ENCODE peak calls at places on chromosomes 13 and 19, in six cellular contexts. I is right cardiac atrium; T is AG04450; L is body of pancreas; G is CD4-positive, alpha-beta T cell; R is psoas muscle. P is an unnamed sample.

GRCh38 chr13:75876371-75877050 is 240.4 kb downstream of the LMO7 start:
- DNase-seq in T (peak), R (peak), G (peak), I (peak), L (peak), P (peak)

GRCh38 chr19:55640577-55641375 is at the start of gene ZNF580:
- DNase-seq in T (no peak), I (peak), G (peak), L (peak), R (peak), P (peak)

GRCh38 chr13:41015920-41016319 is 3.2 kb downstream of the ELF1 start:
- DNase-seq in I (no peak), R (no peak), L (no peak), G (no peak), T (no peak), P (no peak)

GRCh38 chr19:54172764-54173699 is at the start of gene TMC4:
- DNase-seq in T (no peak), G (no peak), I (peak), L (peak), R (no peak), P (peak)

GRCh38 chr13:46321494-46322225 is 65.4 kb downstream of the RUBCNL start:
- DNase-seq in T (peak), I (peak), R (peak), L (peak), G (peak), P (peak)

GRCh38 chr19:18440421-18440877 is 2.5 kb upstream of the ISYNA1 start:
- DNase-seq in R (no peak), L (no peak), I (no peak), G (no peak), T (no peak), P (no peak)

GRCh38 chr19:45507864-45508680 is 793 bp downstream of the VASP start:
- DNase-seq in R (peak), G (no peak), I (peak), L (peak), T (no peak), P (peak)

GRCh38 chr19:24054044-24054935 is 32.7 kb upstream of the ZNF254 start:
- DNase-seq in R (no peak), I (no peak), G (no peak), T (peak), L (no peak), P (no peak)

GRCh38 chr13:36293497-36293896 is 4.1 kb downstream of the CCDC169 start:
- DNase-seq in G (no peak), L (no peak), R (no peak), T (no peak), I (no peak), P (no peak)

DNA sequence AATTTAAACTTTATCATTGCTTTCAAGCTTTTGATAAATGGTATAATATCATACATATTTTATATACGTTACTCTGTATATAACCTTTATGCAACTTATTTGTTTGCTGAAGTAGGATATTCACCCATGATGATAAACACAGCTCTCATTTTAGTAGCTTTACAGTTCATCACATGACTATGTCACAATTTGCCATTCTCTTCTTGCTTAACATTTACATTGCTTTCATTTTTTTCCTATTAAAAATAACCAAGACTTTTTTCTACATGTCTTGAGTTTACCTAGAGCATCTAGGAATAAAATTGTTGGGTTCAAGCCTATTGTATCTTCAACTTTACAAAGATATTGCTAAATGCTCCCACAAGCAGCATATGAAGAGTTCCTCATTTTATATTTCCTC is 54.0 kb downstream of the KCNRG start:
- DNase-seq in T (no peak), G (no peak), L (no peak), I (no peak), R (no peak), P (no peak)
- H3K27ac ChIP-seq in T (no peak), G (no peak), L (no peak), I (no peak), R (no peak), P (peak)

GRCh38 chr19:40723661-40724254 is 6.8 kb downstream of the ITPKC start:
- DNase-seq in I (no peak), R (no peak), G (no peak), L (no peak), T (no peak), P (no peak)
- H3K27ac ChIP-seq in I (peak), R (no peak), G (no peak), L (no peak), T (no peak), P (no peak)

DNA sequence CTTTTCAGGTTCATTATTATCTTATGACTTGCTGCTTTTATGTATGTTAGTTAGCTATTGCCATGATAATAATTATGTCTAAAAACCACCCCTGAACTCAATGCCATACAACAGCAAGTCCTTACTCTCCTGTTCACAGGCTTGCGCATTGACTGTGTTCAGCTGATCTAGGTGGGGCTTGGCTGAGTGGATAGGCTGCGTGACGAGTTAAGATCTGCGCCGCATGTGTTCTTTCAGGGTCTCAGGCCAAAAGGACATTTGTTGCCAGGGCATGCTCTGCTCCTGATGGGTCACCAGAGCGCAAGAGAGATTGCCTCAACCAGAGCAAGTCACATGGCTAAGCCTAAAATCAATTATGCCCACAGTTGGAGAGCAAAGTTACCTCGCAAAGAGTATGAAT is 859 bp downstream of the ZNF568 start:
- DNase-seq in T (no peak), G (no peak), I (peak), R (no peak), L (no peak), P (no peak)
- H3K27ac ChIP-seq in T (peak), G (no peak), I (peak), R (peak), L (no peak), P (peak)

GRCh38 chr13:44142911-44143665 is 230.5 kb upstream of the SERP2 start:
- DNase-seq in R (no peak), G (no peak), L (no peak), T (no peak), I (no peak), P (no peak)
- H3K27ac ChIP-seq in R (peak), G (no peak), L (no peak), T (no peak), I (no peak), P (no peak)

GRCh38 chr13:67070306-67070705 is 159.8 kb downstream of the PCDH9 start:
- DNase-seq in T (no peak), G (no peak), I (no peak), R (no peak), L (no peak), P (no peak)
- H3K27ac ChIP-seq in T (no peak), G (no peak), I (no peak), R (no peak), L (no peak), P (no peak)

GRCh38 chr19:2063824-2064223 is 12.8 kb upstream of the MKNK2 start:
- DNase-seq in L (no peak), T (no peak), I (no peak), R (no peak), G (no peak), P (no peak)

GRCh38 chr19:2062770-2063169 is 11.7 kb upstream of the MKNK2 start:
- DNase-seq in G (no peak), R (no peak), L (no peak), I (no peak), T (no peak), P (no peak)

GRCh38 chr19:2061936-2062729 is 11.1 kb upstream of the MKNK2 start:
- DNase-seq in L (peak), G (no peak), I (no peak), R (no peak), T (no peak), P (no peak)

GRCh38 chr19:2064395-2064787 is 13.3 kb upstream of the MKNK2 start:
- DNase-seq in G (no peak), T (no peak), I (no peak), R (peak), L (no peak), P (no peak)

DNA sequence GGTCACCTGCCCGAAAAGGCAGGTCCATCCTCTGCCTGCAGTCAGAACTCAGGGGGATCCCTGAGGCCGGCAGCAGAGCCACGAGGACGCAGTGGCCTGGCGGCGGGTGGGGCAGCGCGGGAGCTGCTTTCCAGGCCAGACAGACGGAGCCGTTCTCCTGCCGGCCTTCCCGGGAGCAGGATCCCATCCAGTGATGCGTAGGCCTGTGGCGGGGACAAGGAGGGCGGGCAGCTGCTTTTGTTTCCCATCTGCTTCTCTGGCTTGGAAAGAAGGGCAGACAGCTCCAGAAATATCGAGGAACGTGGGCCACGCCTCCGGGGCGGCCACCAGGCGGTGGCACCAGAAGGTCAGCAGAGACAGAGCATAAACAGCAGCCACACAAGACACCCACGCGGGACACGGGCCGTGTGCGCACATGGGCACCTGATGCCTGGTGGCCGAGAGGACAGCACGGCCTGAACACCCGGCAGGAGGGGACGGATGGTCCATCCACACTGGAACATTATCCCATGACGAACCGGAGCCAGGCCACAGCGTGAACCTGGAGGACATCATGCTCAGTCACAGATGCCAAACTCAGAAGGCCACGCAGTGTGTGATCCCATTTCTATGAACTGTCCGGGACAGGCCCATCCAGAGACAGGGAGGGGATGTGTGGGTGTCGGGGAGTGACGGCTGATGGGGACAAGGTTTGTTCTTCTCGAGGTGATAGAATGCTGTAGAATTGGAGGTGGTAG is 13.9 kb upstream of the MKNK2 start:
- DNase-seq in R (peak), T (no peak), L (peak), I (peak), G (no peak), P (no peak)
- H3K27ac ChIP-seq in R (peak), T (no peak), L (no peak), I (peak), G (no peak), P (no peak)

GRCh38 chr19:50190439-50190891 is 13.0 kb upstream of the MYH14 start:
- DNase-seq in L (no peak), T (no peak), G (no peak), R (no peak), I (no peak), P (no peak)
- H3K27ac ChIP-seq in L (no peak), T (no peak), G (no peak), R (no peak), I (no peak), P (no peak)

DNA sequence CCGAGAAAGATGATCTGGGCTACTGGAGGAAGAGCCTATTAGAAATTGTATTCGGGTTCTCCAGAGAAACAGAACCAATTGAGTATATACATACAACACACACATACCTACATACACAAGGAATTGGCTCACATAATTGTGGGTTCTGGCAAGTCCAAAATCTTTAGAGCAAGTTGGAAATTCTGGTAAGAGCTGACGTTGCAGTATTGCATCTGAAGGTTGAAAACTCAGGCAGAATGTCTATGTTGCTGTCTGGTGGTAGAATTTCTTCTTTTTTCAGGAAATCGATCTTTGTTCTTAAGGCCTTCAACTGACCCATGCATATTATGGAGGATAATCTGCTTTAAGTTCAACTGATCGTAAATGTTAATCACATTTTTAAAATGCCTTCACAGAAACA is 15.5 kb upstream of the OLFM4 start:
- DNase-seq in T (no peak), I (no peak), L (no peak), R (no peak), G (no peak), P (no peak)
- H3K27ac ChIP-seq in T (no peak), I (no peak), L (no peak), R (no peak), G (no peak), P (no peak)